ENCODE peak calls at places on chromosomes 12 and 14, in four cellular contexts. G is T-helper 9 cell; A is CD8-positive, alpha-beta memory T cell; V is non-pigmented ciliary epithelial cell. P is an unnamed sample.

GRCh38 chr12:132162508-132163031 is 18.3 kb downstream of the NOC4L start:
- DNase-seq in V (peak), A (peak), G (no peak), P (no peak)

GRCh38 chr14:105126126-105126969 is 42.2 kb downstream of the JAG2 start:
- DNase-seq in G (no peak), V (no peak), A (no peak), P (no peak)

GRCh38 chr14:90756755-90757345 is 59.4 kb downstream of the TTC7B start:
- DNase-seq in G (no peak), V (no peak), A (no peak), P (no peak)

GRCh38 chr14:61107148-61107641 is 126.2 kb downstream of the SLC38A6 start:
- DNase-seq in G (no peak), V (no peak), A (no peak), P (no peak)

GRCh38 chr14:74975059-74975810 is 19.8 kb upstream of the PGF start:
- DNase-seq in G (no peak), A (no peak), V (no peak), P (no peak)

GRCh38 chr12:52310622-52311281 is 10.4 kb downstream of the KRT83 start:
- DNase-seq in A (no peak), V (no peak), G (no peak), P (no peak)

GRCh38 chr12:66269757-66270383 is 32.4 kb upstream of the HELB start:
- DNase-seq in V (peak), A (peak), G (no peak), P (peak)

GRCh38 chr14:81427348-81428058 is 27.4 kb upstream of the STON2 start:
- DNase-seq in A (no peak), G (no peak), V (no peak), P (no peak)

GRCh38 chr12:127147724-127148123 is 1119.2 kb upstream of the TMEM132C start:
- DNase-seq in A (no peak), V (no peak), G (no peak), P (no peak)

GRCh38 chr12:127803545-127803944 is 463.4 kb upstream of the TMEM132C start:
- DNase-seq in V (no peak), A (no peak), G (no peak), P (no peak)

GRCh38 chr14:67453575-67454300 is 34.8 kb downstream of the TMEM229B start:
- DNase-seq in G (no peak), A (no peak), V (no peak), P (no peak)

GRCh38 chr14:103139371-103140016 is 16.2 kb downstream of the TNFAIP2 start:
- DNase-seq in G (no peak), A (no peak), V (no peak), P (no peak)

GRCh38 chr14:75972729-75973480 is 8.9 kb downstream of the TGFB3 start:
- DNase-seq in A (no peak), V (no peak), G (no peak), P (no peak)

GRCh38 chr14:104461676-104462443 is 117.7 kb upstream of the C14orf180 start:
- DNase-seq in G (no peak), A (no peak), V (no peak), P (no peak)

GRCh38 chr14:102086346-102086971 is 385 bp downstream of the HSP90AA1 start:
- DNase-seq in G (peak), V (no peak), A (peak), P (peak)

GRCh38 chr12:9363145-9363544 is 154.9 kb upstream of the PZP start:
- DNase-seq in V (no peak), A (no peak), G (no peak), P (no peak)

GRCh38 chr14:60561845-60562746 is 53.1 kb downstream of the SIX6 start:
- DNase-seq in G (no peak), A (no peak), V (no peak), P (no peak)

GRCh38 chr12:87348071-87348470 is 681.1 kb downstream of the C12orf50 start:
- DNase-seq in V (no peak), A (no peak), G (no peak), P (no peak)